ENCODE peak calls at places on chromosomes 6 and 20, in ten cellular contexts. V is prostate gland; G is AG09309; U is endothelial cell; P is NCI-H187; K is skeletal muscle cell; H is kidney glomerular epithelial cell; I is iPS-NIHi11; Y is sciatic nerve; W is naive thymus-derived CD4-positive, alpha-beta T cell. A is an unnamed sample.

GRCh38 chr6:129645371-129646139 is 64.4 kb downstream of the ARHGAP18 start:
- DNase-seq in V (no peak), G (no peak), U (no peak), P (no peak), K (no peak), H (peak; percentile 50), I (no peak), Y (no peak), W (no peak), A (no peak)

GRCh38 chr20:62377064-62377461 is 9.8 kb upstream of the RPS21 start:
- DNase-seq in V (no peak), G (no peak), U (no peak), P (no peak), K (no peak), H (no peak), I (no peak), Y (no peak), W (no peak), A (no peak)

GRCh38 chr6:30060634-30060981 is 457 bp upstream of the POLR1H start:
- DNase-seq in V (no peak), G (no peak), U (peak; percentile 32), P (no peak), K (no peak), H (no peak), I (peak; percentile 13), Y (peak; percentile 64), W (peak; percentile 58), A (peak; percentile 58)

GRCh38 chr20:24651171-24651972 is 181.9 kb downstream of the SYNDIG1 start:
- DNase-seq in V (no peak), G (peak; percentile 91), U (no peak), P (no peak), K (peak; percentile 82), H (peak; percentile 38), I (no peak), Y (no peak), W (no peak), A (no peak)

GRCh38 chr20:57223648-57224489 is 42.6 kb downstream of the BMP7 start:
- DNase-seq in V (no peak), G (no peak), U (no peak), P (no peak), K (no peak), H (no peak), I (no peak), Y (peak; percentile 68), W (no peak), A (no peak)

GRCh38 chr20:3539708-3540107 is 68.9 kb downstream of the ATRN start:
- DNase-seq in V (no peak), G (no peak), U (no peak), P (no peak), K (no peak), H (no peak), I (no peak), Y (no peak), W (no peak), A (no peak)

GRCh38 chr20:58616411-58616810 is 34.7 kb upstream of the STX16 start:
- DNase-seq in V (no peak), G (no peak), U (no peak), P (no peak), K (no peak), H (no peak), I (no peak), Y (no peak), W (no peak), A (no peak)

GRCh38 chr20:53844259-53844658 is 226.1 kb downstream of the BCAS1 start:
- DNase-seq in V (no peak), G (no peak), U (no peak), P (no peak), K (no peak), H (no peak), I (no peak), Y (no peak), W (no peak), A (no peak)

GRCh38 chr6:30260036-30260504 is 46.9 kb upstream of the TRIM26 start:
- DNase-seq in V (peak; percentile 5), G (no peak), U (no peak), P (no peak), K (no peak), H (no peak), I (peak; percentile 24), Y (peak; percentile 62), W (peak; percentile 12), A (no peak)

GRCh38 chr6:145199961-145200360 is 535.4 kb downstream of the EPM2A start:
- DNase-seq in V (no peak), G (peak; percentile 10), U (no peak), P (no peak), K (peak; percentile 59), H (no peak), I (no peak), Y (no peak), W (no peak), A (no peak)

GRCh38 chr6:67003844-67004243 is 1296.8 kb upstream of the EYS start:
- DNase-seq in V (no peak), G (no peak), U (no peak), P (no peak), K (no peak), H (no peak), I (no peak), Y (no peak), W (no peak), A (no peak)

GRCh38 chr20:62592506-62593177 is 49.7 kb upstream of the SLCO4A1 start:
- DNase-seq in V (no peak), G (no peak), U (no peak), P (no peak), K (no peak), H (no peak), I (no peak), Y (no peak), W (no peak), A (no peak)

GRCh38 chr20:64105846-64106434 is 1.4 kb downstream of the NPBWR2 start:
- DNase-seq in V (no peak), G (no peak), U (no peak), P (no peak), K (no peak), H (no peak), I (no peak), Y (peak; percentile 38), W (peak; percentile 6), A (no peak)

GRCh38 chr20:1803216-1804128 is 91.7 kb upstream of the SIRPA start:
- DNase-seq in V (peak; percentile 37), G (no peak), U (peak; percentile 81), P (no peak), K (no peak), H (no peak), I (peak; percentile 74), Y (peak; percentile 79), W (no peak), A (peak; percentile 73)

GRCh38 chr20:52340036-52340634 is 148.6 kb upstream of the ZFP64 start:
- DNase-seq in V (no peak), G (no peak), U (no peak), P (no peak), K (no peak), H (no peak), I (peak; percentile 18), Y (no peak), W (no peak), A (no peak)

GRCh38 chr20:53157443-53158408 is 185.6 kb downstream of the TSHZ2 start:
- DNase-seq in V (no peak), G (peak; percentile 10), U (peak; percentile 58), P (peak; percentile 14), K (no peak), H (no peak), I (peak; percentile 61), Y (no peak), W (no peak), A (peak; percentile 2)

GRCh38 chr20:24158271-24158670 is 169.7 kb upstream of the GGTLC1 start:
- DNase-seq in V (no peak), G (no peak), U (no peak), P (no peak), K (no peak), H (no peak), I (no peak), Y (no peak), W (no peak), A (no peak)

GRCh38 chr6:139029470-139030210 is 1.1 kb downstream of the ABRACL start:
- DNase-seq in V (peak; percentile 38), G (no peak), U (peak; percentile 61), P (no peak), K (no peak), H (peak; percentile 28), I (peak; percentile 67), Y (peak; percentile 69), W (no peak), A (no peak)